ENCODE peak calls at places on chromosome 18, in six cellular contexts. K is SK-N-SH, Y is HepG2, M is K562, F is H1, L is HCT116. B is an unnamed sample.

GRCh38 chr18:25370391-25370790 is 18.4 kb upstream of the ZNF521 start:
- DNase-seq in Y (no peak), M (no peak), L (no peak), F (no peak), K (no peak), B (no peak)

GRCh38 chr18:6414118-6414722 is 491 bp downstream of the L3MBTL4 start:
- DNase-seq in F (peak), K (peak), Y (peak), M (no peak), L (no peak), B (no peak)

GRCh38 chr18:9683418-9684396 is 24.4 kb upstream of the RAB31 start:
- DNase-seq in Y (peak), K (no peak), L (peak), F (no peak), M (peak), B (no peak)

GRCh38 chr18:58520964-58521363 is 107.9 kb downstream of the ALPK2 start:
- DNase-seq in K (no peak), F (no peak), Y (no peak), M (peak), L (no peak), B (no peak)

GRCh38 chr18:5449858-5450509 is 93.8 kb downstream of the EPB41L3 start:
- DNase-seq in Y (no peak), K (no peak), F (no peak), L (no peak), M (no peak), B (no peak)

GRCh38 chr18:79405781-79406575 is 10.2 kb downstream of the NFATC1 start:
- DNase-seq in K (no peak), M (no peak), Y (no peak), L (no peak), F (no peak), B (no peak)

GRCh38 chr18:67742954-67743353 is 226.4 kb upstream of the DSEL start:
- DNase-seq in F (no peak), Y (peak), L (no peak), M (no peak), K (no peak), B (no peak)

GRCh38 chr18:67766930-67767329 is 250.4 kb upstream of the DSEL start:
- DNase-seq in K (no peak), M (no peak), F (no peak), L (no peak), Y (no peak), B (no peak)

GRCh38 chr18:77380695-77381094 is 131.0 kb downstream of the GALR1 start:
- DNase-seq in F (no peak), K (no peak), M (no peak), Y (no peak), L (no peak), B (no peak)

GRCh38 chr18:50877545-50878265 is 1.2 kb upstream of the ME2 start:
- DNase-seq in K (no peak), L (no peak), Y (no peak), M (no peak), F (no peak), B (no peak)

GRCh38 chr18:8779251-8779650 is 73.9 kb downstream of the MTCL1 start:
- DNase-seq in M (no peak), Y (no peak), K (no peak), L (no peak), F (no peak), B (no peak)

GRCh38 chr18:77765468-77765867 is 515.8 kb downstream of the GALR1 start:
- DNase-seq in L (no peak), Y (peak), M (peak), K (peak), F (peak), B (peak)

GRCh38 chr18:50158866-50159653 is 35.9 kb downstream of the MYO5B start:
- DNase-seq in F (no peak), K (no peak), M (no peak), L (no peak), Y (no peak), B (peak)

GRCh38 chr18:56374005-56374655 is 264.3 kb downstream of the TXNL1 start:
- DNase-seq in Y (no peak), L (no peak), F (no peak), M (no peak), K (no peak), B (peak)

GRCh38 chr18:70234667-70235459 is 29.4 kb upstream of the RTTN start:
- DNase-seq in M (peak), F (no peak), K (no peak), L (no peak), Y (no peak), B (no peak)

GRCh38 chr18:68041327-68041726 is 524.8 kb upstream of the DSEL start:
- DNase-seq in M (no peak), Y (no peak), L (no peak), K (no peak), F (no peak), B (no peak)

GRCh38 chr18:8351173-8351572 is 258.1 kb upstream of the RAB12 start:
- DNase-seq in M (no peak), K (no peak), Y (no peak), F (no peak), L (no peak), B (no peak)

GRCh38 chr18:51149605-51150429 is 47.7 kb downstream of the MEX3C start:
- DNase-seq in F (no peak), M (no peak), K (no peak), L (no peak), Y (no peak), B (no peak)

GRCh38 chr18:13137041-13137938 is 81.3 kb upstream of the LDLRAD4 start:
- DNase-seq in K (peak), M (no peak), Y (no peak), F (no peak), L (no peak), B (no peak)

GRCh38 chr18:52936931-52937330 is 596.9 kb downstream of the DCC start:
- DNase-seq in K (no peak), L (no peak), Y (no peak), M (no peak), F (no peak), B (peak)

DNA sequence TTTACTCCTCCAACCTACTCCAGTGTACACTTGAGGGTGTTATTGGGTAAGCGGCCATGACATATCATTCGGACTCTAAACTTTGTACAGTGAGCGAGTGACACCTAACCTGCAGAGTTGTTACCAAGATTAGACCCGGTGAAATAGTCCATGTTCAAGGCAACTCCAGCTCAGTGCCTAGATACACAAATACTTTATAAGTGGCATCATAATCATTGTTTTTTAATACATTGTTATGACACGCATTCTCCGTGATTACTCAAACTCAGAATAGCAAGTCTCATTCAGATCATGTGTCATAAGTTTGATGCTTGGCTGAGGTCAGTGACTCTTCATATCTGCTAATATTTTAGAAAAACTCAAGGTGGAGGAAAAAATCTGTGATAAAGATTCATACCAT is 597.8 kb downstream of the DCC start:
- DNase-seq in Y (no peak), M (no peak), K (no peak), L (no peak), F (no peak), B (no peak)
- TF ChIP-seq JUND in Y (no peak), M (no peak), K (no peak), L (no peak), F (no peak), B (no peak)

DNA sequence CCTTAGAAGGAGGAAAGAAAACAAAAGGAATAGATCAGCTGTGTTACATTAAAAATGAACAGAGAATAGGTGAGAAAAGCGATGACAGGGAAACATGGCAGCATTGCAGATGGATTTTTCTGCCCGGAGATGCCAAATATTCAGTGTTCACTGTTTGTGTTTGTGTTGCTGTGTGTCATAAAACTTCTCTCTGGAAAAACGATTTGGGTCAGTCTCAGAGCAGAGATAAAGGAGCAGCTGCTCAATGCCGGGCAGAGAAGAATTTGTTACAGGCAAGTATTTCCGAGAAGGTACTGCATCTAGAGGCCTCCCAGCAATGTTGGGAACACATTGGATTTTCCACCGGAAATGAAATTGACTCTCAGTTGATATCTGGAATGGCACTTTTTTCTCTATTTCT is 156.4 kb upstream of the KLHL14 start:
- DNase-seq in Y (no peak), M (no peak), L (no peak), K (no peak), F (no peak), B (no peak)
- TF ChIP-seq JUND in Y (no peak), M (no peak), L (no peak), K (no peak), F (no peak), B (no peak)

GRCh38 chr18:23283933-23284430 is 148.7 kb downstream of the CABLES1 start:
- DNase-seq in L (peak), M (no peak), Y (peak), K (no peak), F (peak), B (no peak)

GRCh38 chr18:23280844-23281243 is 145.6 kb downstream of the CABLES1 start:
- DNase-seq in K (no peak), F (no peak), M (no peak), L (no peak), Y (no peak), B (no peak)

GRCh38 chr18:23279931-23280330 is 144.6 kb downstream of the CABLES1 start:
- DNase-seq in K (peak), Y (no peak), L (no peak), F (no peak), M (no peak), B (no peak)

GRCh38 chr18:23282437-23282781 is 147.1 kb downstream of the CABLES1 start:
- DNase-seq in M (no peak), K (no peak), L (no peak), Y (no peak), F (no peak), B (no peak)

GRCh38 chr18:23281626-23282436 is 146.5 kb downstream of the CABLES1 start:
- DNase-seq in L (peak), F (no peak), M (no peak), Y (no peak), K (peak), B (peak)
- TF ChIP-seq JUND in L (peak), F (no peak), M (no peak), Y (no peak), K (no peak), B (no peak)

DNA sequence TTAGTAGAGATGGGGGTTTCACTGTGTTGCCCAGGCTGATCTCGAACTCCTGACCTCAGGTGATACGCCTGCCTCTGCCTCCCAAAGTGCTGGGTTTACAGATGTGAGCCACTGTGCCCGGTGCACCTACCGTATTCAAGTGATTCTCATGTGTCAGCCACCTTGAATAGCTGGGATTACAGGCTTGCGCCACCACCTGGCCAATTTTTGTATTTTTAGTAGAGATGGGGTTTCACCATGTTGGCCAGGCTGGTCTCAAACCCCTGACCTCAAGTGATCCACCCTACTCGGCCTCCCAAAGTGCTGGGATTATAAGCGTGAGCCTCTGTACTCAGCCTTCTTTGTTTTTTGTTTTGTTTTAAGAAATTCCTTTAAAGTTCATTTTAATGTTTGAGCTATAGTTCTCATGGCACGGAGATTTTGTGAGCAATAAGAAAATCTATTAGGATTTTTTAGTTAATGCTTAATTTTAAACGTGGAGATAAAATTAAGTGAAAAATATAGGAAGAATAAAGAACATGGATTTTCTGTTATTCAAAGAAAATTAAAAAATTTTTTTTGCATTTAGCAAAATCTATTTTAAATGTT is 242.6 kb downstream of the PHLPP1 start:
- DNase-seq in M (no peak), F (peak), Y (peak), L (peak), K (no peak), B (no peak)
- TF ChIP-seq JUND in M (no peak), F (no peak), Y (no peak), L (no peak), K (no peak), B (no peak)

DNA sequence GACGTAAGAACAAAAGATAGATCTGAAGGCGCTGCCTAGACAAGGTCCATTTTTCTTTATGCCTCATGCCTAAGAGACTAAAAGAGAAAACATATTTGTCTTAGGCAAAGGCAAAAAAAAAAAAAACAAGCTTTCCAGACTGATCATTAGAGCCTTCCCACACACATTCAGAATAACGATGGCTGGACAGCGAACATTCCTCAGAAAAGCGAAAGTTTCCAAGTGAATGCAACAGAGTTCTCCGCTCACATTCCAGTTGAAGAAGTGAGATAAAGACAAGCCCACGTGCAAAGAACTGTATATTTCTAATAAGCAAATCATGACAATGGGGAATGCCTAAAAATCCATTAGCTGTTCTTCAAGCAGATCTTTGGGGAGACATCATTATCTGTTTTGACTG is 347.9 kb downstream of the METTL4 start:
- DNase-seq in F (no peak), K (no peak), M (no peak), Y (no peak), L (no peak), B (peak)
- TF ChIP-seq JUND in F (no peak), K (no peak), M (no peak), Y (no peak), L (no peak), B (no peak)

DNA sequence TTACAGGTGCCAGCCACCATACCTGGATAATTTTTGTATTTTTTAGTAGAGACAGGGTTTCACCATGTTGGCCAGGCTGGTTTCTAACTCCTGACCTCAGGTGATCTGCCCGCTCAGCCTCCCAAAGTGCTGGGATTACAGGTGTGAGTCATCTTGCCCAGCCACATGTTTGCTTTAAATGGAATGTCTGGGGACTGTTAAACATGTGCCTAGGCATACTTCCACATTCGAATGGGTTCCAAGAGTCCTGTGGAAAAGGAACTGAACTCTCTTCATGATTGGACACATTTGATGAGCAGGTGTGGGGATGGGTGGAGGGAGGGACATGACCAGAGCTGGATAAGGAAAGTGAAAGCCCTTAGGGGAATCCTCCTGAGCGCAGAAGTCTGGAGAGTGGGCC is 58.4 kb upstream of the GREB1L start:
- DNase-seq in F (no peak), K (no peak), M (no peak), Y (peak), L (no peak), B (peak)
- TF ChIP-seq JUND in F (no peak), K (no peak), M (no peak), Y (no peak), L (peak), B (peak)

DNA sequence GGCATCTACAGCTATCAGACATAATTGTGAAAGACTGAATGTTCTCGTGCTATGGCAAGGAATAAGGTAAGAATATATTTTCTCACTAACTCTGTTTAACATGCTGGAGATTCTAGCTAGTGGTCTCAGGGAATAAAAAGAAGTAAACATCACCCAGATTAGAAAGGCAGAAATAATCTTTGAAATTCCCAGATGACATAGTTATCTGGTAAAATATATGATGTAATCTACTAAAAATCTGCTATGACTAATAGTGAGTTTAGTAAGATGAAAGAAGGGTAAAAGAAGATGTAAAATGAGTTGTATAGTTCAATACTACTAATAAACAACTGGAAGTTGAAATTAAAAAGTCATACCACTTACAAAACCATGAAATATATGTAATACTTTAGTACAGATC is 134.2 kb downstream of the DSC3 start:
- DNase-seq in K (no peak), M (no peak), L (no peak), F (no peak), Y (no peak), B (no peak)
- TF ChIP-seq JUND in K (no peak), M (no peak), L (no peak), F (no peak), Y (no peak), B (no peak)

DNA sequence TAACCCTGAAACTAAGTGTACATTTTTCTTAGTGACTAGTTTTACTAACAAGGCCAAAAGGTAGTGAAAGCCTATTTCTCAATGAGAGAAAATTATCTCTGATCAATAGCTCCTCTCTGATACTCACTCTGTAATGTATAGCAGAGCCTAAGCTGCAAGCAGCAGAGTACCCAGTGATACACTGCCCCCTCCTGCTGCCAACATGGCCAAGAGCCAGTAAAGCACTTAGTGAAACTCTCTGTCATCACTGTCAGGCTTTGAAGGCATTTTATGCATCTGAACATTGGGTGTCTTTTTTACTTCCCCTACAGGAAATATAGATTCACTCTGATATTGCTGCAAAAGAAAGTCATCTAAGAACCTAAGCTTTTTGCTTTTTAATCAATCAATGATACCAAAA is 784.1 kb upstream of the CDH7 start:
- DNase-seq in Y (no peak), F (no peak), K (peak), M (no peak), L (no peak), B (no peak)
- TF ChIP-seq JUND in Y (no peak), F (no peak), K (no peak), M (no peak), L (no peak), B (no peak)

B was measured in T47D.